ENCODE peak calls at places on chromosome X, in six cellular contexts. P, Q, U, F, C and J are unnamed samples.

GRCh38 chrX:70134116-70134477 is 850 bp downstream of the IGBP1 start:
- DNase-seq in P (no peak), Q (peak; percentile 34), U (no peak), F (peak; percentile 72), C (peak; percentile 20), J (peak; percentile 0)

GRCh38 chrX:10630320-10630719 is 9.9 kb upstream of the MID1 start:
- DNase-seq in P (no peak), Q (no peak), U (no peak), F (no peak), C (no peak), J (no peak)

GRCh38 chrX:140071037-140071436 is 105.7 kb upstream of the CXorf66 start:
- DNase-seq in P (no peak), Q (no peak), U (no peak), F (no peak), C (no peak), J (no peak)

GRCh38 chrX:150893936-150894335 is 4.5 kb downstream of the CD99L2 start:
- DNase-seq in P (no peak), Q (no peak), U (no peak), F (no peak), C (no peak), J (no peak)

GRCh38 chrX:46687619-46688018 is 71.3 kb downstream of the SLC9A7 start:
- DNase-seq in P (no peak), Q (peak; percentile 29), U (no peak), F (no peak), C (no peak), J (no peak)

GRCh38 chrX:17549005-17549685 is 174.1 kb downstream of the NHS start:
- DNase-seq in P (no peak), Q (no peak), U (no peak), F (no peak), C (no peak), J (no peak)

GRCh38 chrX:44669626-44670025 is 127.0 kb upstream of the FUNDC1 start:
- DNase-seq in P (no peak), Q (no peak), U (no peak), F (no peak), C (no peak), J (no peak)

GRCh38 chrX:15465896-15466651 is 27.1 kb downstream of the PIR start:
- DNase-seq in P (peak; percentile 73), Q (peak; percentile 7), U (no peak), F (peak; percentile 21), C (no peak), J (no peak)

GRCh38 chrX:65866146-65866545 is 173.7 kb downstream of the VSIG4 start:
- DNase-seq in P (no peak), Q (no peak), U (no peak), F (no peak), C (no peak), J (no peak)

GRCh38 chrX:29872831-29873230 is 342.5 kb upstream of the MAGEB2 start:
- DNase-seq in P (no peak), Q (no peak), U (no peak), F (no peak), C (no peak), J (no peak)

GRCh38 chrX:29787666-29788065 is 427.7 kb upstream of the MAGEB2 start:
- DNase-seq in P (no peak), Q (peak; percentile 33), U (no peak), F (peak; percentile 17), C (no peak), J (no peak)

GRCh38 chrX:134459683-134460004 is 321 bp upstream of the HPRT1 start:
- DNase-seq in P (no peak), Q (no peak), U (no peak), F (no peak), C (no peak), J (no peak)

GRCh38 chrX:54248309-54248708 is 65.3 kb upstream of the FAM120C start:
- DNase-seq in P (no peak), Q (peak; percentile 44), U (no peak), F (peak; percentile 9), C (peak; percentile 24), J (no peak)

GRCh38 chrX:95718746-95719145 is 965.9 kb upstream of the DIAPH2 start:
- DNase-seq in P (no peak), Q (no peak), U (no peak), F (no peak), C (no peak), J (no peak)

GRCh38 chrX:137565318-137565904 is 516 bp upstream of the ZIC3 start:
- DNase-seq in P (no peak), Q (no peak), U (no peak), F (no peak), C (no peak), J (no peak)

GRCh38 chrX:137423241-137423640 is 142.7 kb upstream of the ZIC3 start:
- DNase-seq in P (no peak), Q (no peak), U (no peak), F (no peak), C (no peak), J (no peak)

DNA sequence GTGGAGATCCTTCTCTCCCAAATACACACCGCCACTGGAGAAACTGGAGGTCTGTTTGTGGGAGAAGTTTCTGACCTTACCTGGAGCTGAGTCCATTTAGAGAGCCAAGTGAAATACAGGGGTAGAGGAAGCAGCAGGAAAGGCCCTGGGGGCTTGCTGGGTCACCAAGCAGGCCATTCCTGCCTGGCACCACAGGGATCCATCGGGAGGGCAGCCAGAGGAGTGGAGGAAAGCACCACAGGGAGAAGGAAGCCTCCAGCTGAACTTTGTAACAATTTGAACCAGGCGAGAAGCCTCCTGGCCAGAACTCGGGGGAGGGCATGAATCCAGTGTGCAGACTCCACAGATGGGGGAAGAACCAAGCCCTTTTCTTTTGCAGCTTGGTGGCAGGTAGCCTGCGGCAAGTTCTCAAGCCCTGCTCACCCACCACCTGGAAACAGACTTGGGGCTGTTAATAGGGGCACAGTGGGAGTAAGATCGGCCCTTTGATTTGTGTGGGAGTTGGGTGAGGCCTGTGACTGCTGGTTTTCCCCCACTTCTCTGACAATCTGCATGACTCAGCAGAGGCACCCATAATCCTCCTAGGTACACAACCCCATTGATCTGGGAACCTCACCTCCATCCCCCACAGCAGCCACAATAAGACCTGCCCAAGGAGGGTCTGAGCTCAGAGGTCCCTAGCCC is 94.6 kb downstream of the IRS4 start:
- DNase-seq in P (no peak), Q (no peak), U (no peak), F (no peak), C (no peak), J (no peak)
- H4K91ac ChIP-seq in P (no peak overlapping the region), Q (no peak overlapping the region), U (no peak overlapping the region), F (no peak overlapping the region), C (no peak overlapping the region), J (no peak overlapping the region)

GRCh38 chrX:103730746-103731508 is 20.2 kb downstream of the TMEM31 start:
- DNase-seq in P (no peak), Q (peak; percentile 86), U (no peak), F (peak; percentile 66), C (no peak), J (no peak)
- H3K4ac ChIP-seq in P (no peak overlapping the region), Q (peak overlapping the region; percentile 26), U (no peak overlapping the region), F (no peak overlapping the region), C (no peak overlapping the region), J (no peak overlapping the region)

GRCh38 chrX:156002517-156002916 is 5.0 kb downstream of the IL9R start:
- DNase-seq in P (no peak), Q (no peak), U (no peak), F (no peak), C (no peak), J (no peak)
- H4K91ac ChIP-seq in P (no peak overlapping the region), Q (no peak overlapping the region), U (no peak overlapping the region), F (no peak overlapping the region), C (no peak overlapping the region), J (no peak overlapping the region)

GRCh38 chrX:78105944-78106650 is 2.0 kb downstream of the PGK1 start:
- DNase-seq in P (no peak), Q (no peak), U (no peak), F (no peak), C (no peak), J (no peak)

GRCh38 chrX:78106651-78106986 is 2.6 kb downstream of the PGK1 start:
- DNase-seq in P (no peak), Q (no peak), U (no peak), F (no peak), C (no peak), J (no peak)

GRCh38 chrX:78103001-78103634 is 930 bp upstream of the PGK1 start:
- DNase-seq in P (no peak), Q (no peak), U (no peak), F (no peak), C (no peak), J (no peak)

GRCh38 chrX:78103656-78104446 is at the start of gene PGK1:
- DNase-seq in P (peak; percentile 96), Q (peak; percentile 97), U (peak; percentile 89), F (peak; percentile 97), C (peak; percentile 96), J (peak; percentile 87)

GRCh38 chrX:78104447-78105176 is 564 bp downstream of the PGK1 start:
- DNase-seq in P (no peak), Q (peak; percentile 31), U (no peak), F (peak; percentile 47), C (peak; percentile 6), J (no peak)
- H3K4ac ChIP-seq in P (no peak overlapping the region), Q (peak overlapping the region; percentile 90), U (no peak overlapping the region), F (no peak overlapping the region), C (peak overlapping the region; percentile 81), J (no peak overlapping the region)

GRCh38 chrX:39204945-39205344 is 403.7 kb downstream of the MID1IP1 start:
- DNase-seq in P (no peak), Q (no peak), U (no peak), F (peak; percentile 1), C (no peak), J (no peak)

GRCh38 chrX:39201305-39201990 is 400.2 kb downstream of the MID1IP1 start:
- DNase-seq in P (no peak), Q (no peak), U (no peak), F (peak; percentile 11), C (peak; percentile 23), J (no peak)

GRCh38 chrX:39202641-39203040 is 401.4 kb downstream of the MID1IP1 start:
- DNase-seq in P (no peak), Q (no peak), U (no peak), F (no peak), C (no peak), J (no peak)

GRCh38 chrX:39204349-39204748 is 403.1 kb downstream of the MID1IP1 start:
- DNase-seq in P (no peak), Q (no peak), U (no peak), F (no peak), C (no peak), J (no peak)

GRCh38 chrX:39203427-39203826 is 402.2 kb downstream of the MID1IP1 start:
- DNase-seq in P (no peak), Q (no peak), U (no peak), F (no peak), C (no peak), J (no peak)
- H4K91ac ChIP-seq in P (no peak overlapping the region), Q (no peak overlapping the region), U (no peak overlapping the region), F (no peak overlapping the region), C (no peak overlapping the region), J (no peak overlapping the region)